ENCODE peak calls at places on chromosome 10, in ten cellular contexts. One of them, this sample, is unnamed.

GRCh38 chr10:102268333-102268999 is 23.1 kb downstream of the GBF1 start:
- DNase-seq in RWPE1: no peak
- DNase-seq in cardiac muscle cell: no peak
- DNase-seq in heart left ventricle: no peak
- DNase-seq in esophagus muscularis mucosa: no peak
- DNase-seq in body of pancreas: no peak
- DNase-seq in brain microvascular endothelial cell: no peak
- DNase-seq in psoas muscle: no peak
- DNase-seq in pancreas: no peak
- DNase-seq in left ventricle myocardium inferior: no peak
- DNase-seq in this sample: no peak

GRCh38 chr10:103737735-103738367 is 117.5 kb downstream of the SH3PXD2A start:
- DNase-seq in body of pancreas: no peak
- DNase-seq in cardiac muscle cell: no peak
- DNase-seq in heart left ventricle: no peak
- DNase-seq in brain microvascular endothelial cell: no peak
- DNase-seq in pancreas: no peak
- DNase-seq in esophagus muscularis mucosa: no peak
- DNase-seq in psoas muscle: no peak
- DNase-seq in RWPE1: no peak
- DNase-seq in left ventricle myocardium inferior: no peak
- DNase-seq in this sample: no peak

GRCh38 chr10:77274046-77274795 is 363.4 kb downstream of the KCNMA1 start:
- DNase-seq in psoas muscle: no peak
- DNase-seq in cardiac muscle cell: no peak
- DNase-seq in heart left ventricle: no peak
- DNase-seq in RWPE1: peak; percentile 59
- DNase-seq in body of pancreas: no peak
- DNase-seq in esophagus muscularis mucosa: no peak
- DNase-seq in left ventricle myocardium inferior: no peak
- DNase-seq in brain microvascular endothelial cell: peak; percentile 56
- DNase-seq in pancreas: no peak
- DNase-seq in this sample: no peak

GRCh38 chr10:114103286-114103685 is 59.6 kb downstream of the ADRB1 start:
- DNase-seq in pancreas: no peak
- DNase-seq in cardiac muscle cell: peak; percentile 57
- DNase-seq in RWPE1: peak; percentile 77
- DNase-seq in esophagus muscularis mucosa: no peak
- DNase-seq in brain microvascular endothelial cell: peak; percentile 42
- DNase-seq in left ventricle myocardium inferior: no peak
- DNase-seq in heart left ventricle: no peak
- DNase-seq in psoas muscle: no peak
- DNase-seq in body of pancreas: no peak
- DNase-seq in this sample: no peak

GRCh38 chr10:52541082-52541481 is 227.0 kb downstream of the DKK1 start:
- DNase-seq in left ventricle myocardium inferior: no peak
- DNase-seq in esophagus muscularis mucosa: no peak
- DNase-seq in pancreas: no peak
- DNase-seq in brain microvascular endothelial cell: no peak
- DNase-seq in RWPE1: no peak
- DNase-seq in psoas muscle: no peak
- DNase-seq in body of pancreas: no peak
- DNase-seq in cardiac muscle cell: no peak
- DNase-seq in heart left ventricle: no peak
- DNase-seq in this sample: no peak

GRCh38 chr10:122380703-122381102 is 6.2 kb downstream of the PLEKHA1 start:
- DNase-seq in brain microvascular endothelial cell: no peak
- DNase-seq in cardiac muscle cell: no peak
- DNase-seq in left ventricle myocardium inferior: no peak
- DNase-seq in body of pancreas: no peak
- DNase-seq in pancreas: no peak
- DNase-seq in psoas muscle: no peak
- DNase-seq in RWPE1: no peak
- DNase-seq in heart left ventricle: no peak
- DNase-seq in esophagus muscularis mucosa: no peak
- DNase-seq in this sample: no peak

GRCh38 chr10:6114758-6115410 is 26.1 kb downstream of the RBM17 start:
- DNase-seq in pancreas: no peak
- DNase-seq in cardiac muscle cell: no peak
- DNase-seq in esophagus muscularis mucosa: no peak
- DNase-seq in psoas muscle: no peak
- DNase-seq in body of pancreas: peak; percentile 29
- DNase-seq in left ventricle myocardium inferior: no peak
- DNase-seq in brain microvascular endothelial cell: peak; percentile 21
- DNase-seq in RWPE1: peak; percentile 30
- DNase-seq in heart left ventricle: no peak
- DNase-seq in this sample: no peak

GRCh38 chr10:11794566-11794965 is 28.6 kb upstream of the PROSER2 start:
- DNase-seq in pancreas: no peak
- DNase-seq in RWPE1: no peak
- DNase-seq in psoas muscle: no peak
- DNase-seq in cardiac muscle cell: no peak
- DNase-seq in brain microvascular endothelial cell: no peak
- DNase-seq in heart left ventricle: no peak
- DNase-seq in left ventricle myocardium inferior: no peak
- DNase-seq in body of pancreas: no peak
- DNase-seq in esophagus muscularis mucosa: no peak
- DNase-seq in this sample: no peak

GRCh38 chr10:11578802-11579255 is 32.6 kb downstream of the USP6NL start:
- DNase-seq in pancreas: no peak
- DNase-seq in RWPE1: no peak
- DNase-seq in body of pancreas: no peak
- DNase-seq in heart left ventricle: no peak
- DNase-seq in cardiac muscle cell: no peak
- DNase-seq in psoas muscle: no peak
- DNase-seq in brain microvascular endothelial cell: no peak
- DNase-seq in left ventricle myocardium inferior: no peak
- DNase-seq in esophagus muscularis mucosa: no peak
- DNase-seq in this sample: no peak

GRCh38 chr10:63886281-63887025 is 365.3 kb downstream of the REEP3 start:
- DNase-seq in heart left ventricle: no peak
- DNase-seq in esophagus muscularis mucosa: no peak
- DNase-seq in psoas muscle: no peak
- DNase-seq in cardiac muscle cell: no peak
- DNase-seq in pancreas: no peak
- DNase-seq in left ventricle myocardium inferior: no peak
- DNase-seq in RWPE1: no peak
- DNase-seq in body of pancreas: no peak
- DNase-seq in brain microvascular endothelial cell: no peak
- DNase-seq in this sample: no peak

GRCh38 chr10:63885159-63885558 is 364.0 kb downstream of the REEP3 start:
- DNase-seq in brain microvascular endothelial cell: no peak
- DNase-seq in cardiac muscle cell: no peak
- DNase-seq in RWPE1: no peak
- DNase-seq in psoas muscle: no peak
- DNase-seq in heart left ventricle: no peak
- DNase-seq in left ventricle myocardium inferior: no peak
- DNase-seq in esophagus muscularis mucosa: no peak
- DNase-seq in pancreas: no peak
- DNase-seq in body of pancreas: no peak
- DNase-seq in this sample: no peak

GRCh38 chr10:63889756-63890155 is 368.6 kb downstream of the REEP3 start:
- DNase-seq in pancreas: no peak
- DNase-seq in esophagus muscularis mucosa: no peak
- DNase-seq in brain microvascular endothelial cell: no peak
- DNase-seq in heart left ventricle: no peak
- DNase-seq in body of pancreas: no peak
- DNase-seq in RWPE1: no peak
- DNase-seq in left ventricle myocardium inferior: no peak
- DNase-seq in cardiac muscle cell: no peak
- DNase-seq in psoas muscle: no peak
- DNase-seq in this sample: no peak

GRCh38 chr10:63887600-63888396 is 366.6 kb downstream of the REEP3 start:
- DNase-seq in psoas muscle: no peak
- DNase-seq in cardiac muscle cell: no peak
- DNase-seq in heart left ventricle: no peak
- DNase-seq in RWPE1: no peak
- DNase-seq in esophagus muscularis mucosa: no peak
- DNase-seq in left ventricle myocardium inferior: no peak
- DNase-seq in brain microvascular endothelial cell: no peak
- DNase-seq in body of pancreas: no peak
- DNase-seq in pancreas: no peak
- DNase-seq in this sample: no peak

DNA sequence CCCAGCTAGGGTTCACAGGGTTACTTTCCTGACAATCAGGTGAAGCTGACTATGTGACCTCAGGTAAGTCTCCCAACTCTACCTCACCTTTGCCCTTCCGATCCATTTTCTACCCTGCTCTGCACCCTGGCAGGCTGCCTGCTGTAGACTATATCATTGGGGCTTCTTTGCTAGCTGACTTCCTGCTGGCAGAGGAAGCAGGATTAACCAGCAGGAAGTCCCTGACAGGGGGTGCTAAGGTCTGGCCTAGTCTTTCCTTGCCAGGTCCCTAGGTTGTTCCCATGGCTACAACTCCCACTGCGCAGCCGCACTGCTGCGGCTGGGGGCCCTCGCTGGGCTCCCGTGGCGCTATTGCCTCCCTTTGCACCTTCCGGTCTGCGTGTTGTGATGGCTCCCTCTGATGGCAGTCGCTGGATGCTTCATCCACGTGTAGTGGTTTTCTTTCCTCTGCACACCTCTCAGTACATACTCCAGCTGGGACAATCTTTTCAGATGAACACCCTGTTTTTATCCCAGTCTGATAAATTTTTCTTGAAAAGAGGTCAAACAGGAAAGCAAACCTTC is 365.9 kb downstream of the REEP3 start:
- DNase-seq in brain microvascular endothelial cell: no peak
- DNase-seq in heart left ventricle: no peak
- DNase-seq in body of pancreas: peak; percentile 45
- DNase-seq in cardiac muscle cell: no peak
- DNase-seq in RWPE1: no peak
- DNase-seq in left ventricle myocardium inferior: no peak
- DNase-seq in psoas muscle: no peak
- DNase-seq in pancreas: peak; percentile 42
- DNase-seq in esophagus muscularis mucosa: no peak
- DNase-seq in this sample: no peak
- TF ChIP-seq CTCF in brain microvascular endothelial cell: peak; percentile 37
- TF ChIP-seq CTCF in heart left ventricle: no peak
- TF ChIP-seq CTCF in body of pancreas: peak; percentile 15
- TF ChIP-seq CTCF in cardiac muscle cell: peak; percentile 4
- TF ChIP-seq CTCF in RWPE1: no peak
- TF ChIP-seq CTCF in left ventricle myocardium inferior: no peak
- TF ChIP-seq CTCF in psoas muscle: no peak
- TF ChIP-seq CTCF in pancreas: no peak
- TF ChIP-seq CTCF in esophagus muscularis mucosa: no peak
- TF ChIP-seq CTCF in this sample: peak; percentile 7

GRCh38 chr10:27542812-27543211 is 38.7 kb downstream of the RAB18 start:
- DNase-seq in heart left ventricle: no peak
- DNase-seq in esophagus muscularis mucosa: no peak
- DNase-seq in RWPE1: no peak
- DNase-seq in cardiac muscle cell: no peak
- DNase-seq in body of pancreas: no peak
- DNase-seq in brain microvascular endothelial cell: peak; percentile 49
- DNase-seq in left ventricle myocardium inferior: no peak
- DNase-seq in psoas muscle: no peak
- DNase-seq in pancreas: no peak
- DNase-seq in this sample: peak; percentile 14

GRCh38 chr10:27550823-27551222 is 46.7 kb downstream of the RAB18 start:
- DNase-seq in RWPE1: no peak
- DNase-seq in brain microvascular endothelial cell: no peak
- DNase-seq in body of pancreas: no peak
- DNase-seq in heart left ventricle: no peak
- DNase-seq in cardiac muscle cell: no peak
- DNase-seq in left ventricle myocardium inferior: no peak
- DNase-seq in pancreas: no peak
- DNase-seq in psoas muscle: no peak
- DNase-seq in esophagus muscularis mucosa: no peak
- DNase-seq in this sample: no peak

GRCh38 chr10:27542324-27542723 is 38.2 kb downstream of the RAB18 start:
- DNase-seq in esophagus muscularis mucosa: no peak
- DNase-seq in psoas muscle: no peak
- DNase-seq in brain microvascular endothelial cell: no peak
- DNase-seq in heart left ventricle: no peak
- DNase-seq in body of pancreas: no peak
- DNase-seq in left ventricle myocardium inferior: no peak
- DNase-seq in pancreas: no peak
- DNase-seq in RWPE1: no peak
- DNase-seq in cardiac muscle cell: no peak
- DNase-seq in this sample: no peak

GRCh38 chr10:27547482-27547881 is 43.4 kb downstream of the RAB18 start:
- DNase-seq in psoas muscle: no peak
- DNase-seq in heart left ventricle: no peak
- DNase-seq in brain microvascular endothelial cell: no peak
- DNase-seq in left ventricle myocardium inferior: no peak
- DNase-seq in body of pancreas: no peak
- DNase-seq in pancreas: no peak
- DNase-seq in cardiac muscle cell: no peak
- DNase-seq in RWPE1: no peak
- DNase-seq in esophagus muscularis mucosa: no peak
- DNase-seq in this sample: no peak

DNA sequence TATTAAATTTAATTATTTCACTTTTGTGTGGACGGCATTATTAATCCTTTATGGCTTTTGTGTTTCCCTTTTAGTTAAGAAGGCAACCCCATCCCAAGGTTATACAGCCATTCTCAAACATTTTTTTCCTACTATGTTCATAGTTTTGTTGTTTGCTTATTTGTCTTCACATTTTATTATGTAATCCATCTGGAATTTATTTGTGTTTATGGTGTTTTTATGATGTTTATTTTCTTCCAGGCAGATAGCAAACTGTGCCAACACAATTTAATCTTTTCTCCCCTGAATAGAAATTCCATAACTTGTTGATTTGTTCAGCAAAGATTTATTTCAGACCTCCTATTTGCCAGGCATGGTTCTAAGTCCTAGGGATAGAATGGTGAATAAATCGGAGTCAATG is 42.9 kb downstream of the RAB18 start:
- DNase-seq in cardiac muscle cell: no peak
- DNase-seq in psoas muscle: no peak
- DNase-seq in heart left ventricle: no peak
- DNase-seq in brain microvascular endothelial cell: no peak
- DNase-seq in RWPE1: no peak
- DNase-seq in body of pancreas: no peak
- DNase-seq in left ventricle myocardium inferior: no peak
- DNase-seq in esophagus muscularis mucosa: no peak
- DNase-seq in pancreas: no peak
- DNase-seq in this sample: no peak
- H3K27ac ChIP-seq in cardiac muscle cell: peak overlapping the region; percentile 50
- H3K27ac ChIP-seq in psoas muscle: no peak overlapping the region
- H3K27ac ChIP-seq in heart left ventricle: no peak overlapping the region
- H3K27ac ChIP-seq in brain microvascular endothelial cell: no peak overlapping the region
- H3K27ac ChIP-seq in RWPE1: no peak overlapping the region
- H3K27ac ChIP-seq in body of pancreas: no peak overlapping the region
- H3K27ac ChIP-seq in left ventricle myocardium inferior: no peak overlapping the region
- H3K27ac ChIP-seq in esophagus muscularis mucosa: no peak overlapping the region
- H3K27ac ChIP-seq in pancreas: no peak overlapping the region
- H3K27ac ChIP-seq in this sample: no peak overlapping the region

GRCh38 chr10:23375366-23375765 is 30.8 kb upstream of the C10orf67 start:
- DNase-seq in pancreas: no peak
- DNase-seq in body of pancreas: no peak
- DNase-seq in heart left ventricle: no peak
- DNase-seq in brain microvascular endothelial cell: no peak
- DNase-seq in cardiac muscle cell: no peak
- DNase-seq in left ventricle myocardium inferior: no peak
- DNase-seq in RWPE1: peak; percentile 49
- DNase-seq in psoas muscle: no peak
- DNase-seq in esophagus muscularis mucosa: no peak
- DNase-seq in this sample: no peak
- TF ChIP-seq CTCF in pancreas: no peak
- TF ChIP-seq CTCF in body of pancreas: no peak
- TF ChIP-seq CTCF in heart left ventricle: no peak
- TF ChIP-seq CTCF in brain microvascular endothelial cell: no peak
- TF ChIP-seq CTCF in cardiac muscle cell: no peak
- TF ChIP-seq CTCF in left ventricle myocardium inferior: no peak
- TF ChIP-seq CTCF in RWPE1: no peak
- TF ChIP-seq CTCF in psoas muscle: no peak
- TF ChIP-seq CTCF in esophagus muscularis mucosa: no peak
- TF ChIP-seq CTCF in this sample: no peak

GRCh38 chr10:28479927-28480326 is 53.0 kb upstream of the WAC start:
- DNase-seq in brain microvascular endothelial cell: no peak
- DNase-seq in cardiac muscle cell: no peak
- DNase-seq in esophagus muscularis mucosa: no peak
- DNase-seq in psoas muscle: no peak
- DNase-seq in heart left ventricle: no peak
- DNase-seq in body of pancreas: no peak
- DNase-seq in RWPE1: no peak
- DNase-seq in pancreas: no peak
- DNase-seq in left ventricle myocardium inferior: no peak
- DNase-seq in this sample: no peak
- H3K27ac ChIP-seq in brain microvascular endothelial cell: no peak overlapping the region
- H3K27ac ChIP-seq in cardiac muscle cell: no peak overlapping the region
- H3K27ac ChIP-seq in esophagus muscularis mucosa: no peak overlapping the region
- H3K27ac ChIP-seq in psoas muscle: no peak overlapping the region
- H3K27ac ChIP-seq in heart left ventricle: no peak overlapping the region
- H3K27ac ChIP-seq in body of pancreas: no peak overlapping the region
- H3K27ac ChIP-seq in RWPE1: no peak overlapping the region
- H3K27ac ChIP-seq in pancreas: no peak overlapping the region
- H3K27ac ChIP-seq in left ventricle myocardium inferior: no peak overlapping the region
- H3K27ac ChIP-seq in this sample: no peak overlapping the region

This sample was measured in WERI-Rb-1.